ENCODE peak calls at places on chromosomes 6 and 20, in five cellular contexts. C is prostate gland; T is fibroblast of villous mesenchyme; M is left ventricle myocardium inferior; B is CD4-positive, alpha-beta T cell. Z is an unnamed sample.

GRCh38 chr6:53464942-53465460 is 79.9 kb downstream of the GCLC start:
- DNase-seq in T (peak), B (no peak), C (no peak), M (peak), Z (no peak)

GRCh38 chr6:111129003-111129402 is 41.7 kb downstream of the SLC16A10 start:
- DNase-seq in M (no peak), B (no peak), C (no peak), T (no peak), Z (no peak)

GRCh38 chr20:25623225-25623735 is 534 bp downstream of the NANP start:
- DNase-seq in M (peak), C (peak), T (peak), B (peak), Z (peak)

GRCh38 chr6:16961577-16961976 is 140.3 kb upstream of the STMND1 start:
- DNase-seq in B (no peak), C (no peak), T (no peak), M (no peak), Z (no peak)

GRCh38 chr6:12602951-12603710 is 113.4 kb upstream of the PHACTR1 start:
- DNase-seq in B (no peak), T (peak), C (peak), M (no peak), Z (peak)

GRCh38 chr6:162622572-162622971 is 105.0 kb downstream of the PRKN start:
- DNase-seq in T (no peak), B (no peak), M (no peak), C (no peak), Z (no peak)

GRCh38 chr6:109718991-109719390 is 27.9 kb downstream of the FIG4 start:
- DNase-seq in B (no peak), M (no peak), T (no peak), C (no peak), Z (no peak)

GRCh38 chr20:22801528-22801927 is 217.2 kb upstream of the FOXA2 start:
- DNase-seq in T (peak), M (no peak), C (no peak), B (no peak), Z (no peak)

GRCh38 chr6:129679758-129680157 is 30.2 kb downstream of the ARHGAP18 start:
- DNase-seq in T (no peak), C (no peak), B (no peak), M (no peak), Z (no peak)

GRCh38 chr20:45972500-45973183 is 639 bp upstream of the ZNF335 start:
- DNase-seq in T (no peak), M (no peak), B (no peak), C (no peak), Z (no peak)

GRCh38 chr6:130681028-130681427 is 146.2 kb upstream of the SMLR1 start:
- DNase-seq in C (no peak), T (peak), M (no peak), B (no peak), Z (no peak)

GRCh38 chr20:10527781-10528180 is 92.7 kb downstream of the SLX4IP start:
- DNase-seq in B (no peak), C (no peak), M (no peak), T (no peak), Z (no peak)

GRCh38 chr6:150857062-150857905 is 8.2 kb upstream of the MTHFD1L start:
- DNase-seq in B (no peak), M (no peak), C (no peak), T (peak), Z (peak)

GRCh38 chr20:45500022-45500421 is 15.4 kb downstream of the SPINT3 start:
- DNase-seq in C (no peak), M (no peak), B (no peak), T (no peak), Z (peak)

GRCh38 chr6:37540390-37540789 is 40.7 kb upstream of the CCDC167 start:
- DNase-seq in B (no peak), C (no peak), T (no peak), M (no peak), Z (no peak)

GRCh38 chr6:37535701-37536461 is 36.2 kb upstream of the CCDC167 start:
- DNase-seq in C (peak), B (no peak), T (no peak), M (no peak), Z (peak)

GRCh38 chr6:37539706-37540352 is 40.1 kb upstream of the CCDC167 start:
- DNase-seq in C (no peak), B (no peak), M (no peak), T (no peak), Z (no peak)

GRCh38 chr6:37536462-37537225 is 37.0 kb upstream of the CCDC167 start:
- DNase-seq in C (no peak), B (no peak), M (no peak), T (no peak), Z (no peak)

DNA sequence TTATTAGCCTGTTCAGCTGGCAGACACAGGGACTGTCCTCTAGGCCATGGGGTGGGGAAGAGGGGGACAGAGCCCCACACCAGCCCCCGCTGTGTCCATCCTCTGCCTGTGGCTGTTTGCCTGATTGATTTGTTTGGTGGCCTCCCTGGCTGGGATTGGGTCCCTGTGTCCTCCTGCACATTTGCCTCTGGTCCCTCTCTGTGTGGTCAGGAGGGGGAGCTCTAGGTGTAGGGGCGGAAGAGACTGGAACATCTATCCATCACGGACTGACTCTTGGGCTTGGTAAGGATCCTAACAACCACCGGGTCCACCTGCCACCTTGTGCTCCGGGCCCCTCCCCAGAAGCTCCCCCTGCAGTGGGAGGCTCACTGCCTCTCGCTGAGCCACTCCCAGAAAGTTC is 38.4 kb upstream of the CCDC167 start:
- DNase-seq in C (no peak), M (no peak), B (no peak), T (no peak), Z (peak)
- TF ChIP-seq CTCF in C (no peak), M (peak), B (no peak), T (peak), Z (peak)

DNA sequence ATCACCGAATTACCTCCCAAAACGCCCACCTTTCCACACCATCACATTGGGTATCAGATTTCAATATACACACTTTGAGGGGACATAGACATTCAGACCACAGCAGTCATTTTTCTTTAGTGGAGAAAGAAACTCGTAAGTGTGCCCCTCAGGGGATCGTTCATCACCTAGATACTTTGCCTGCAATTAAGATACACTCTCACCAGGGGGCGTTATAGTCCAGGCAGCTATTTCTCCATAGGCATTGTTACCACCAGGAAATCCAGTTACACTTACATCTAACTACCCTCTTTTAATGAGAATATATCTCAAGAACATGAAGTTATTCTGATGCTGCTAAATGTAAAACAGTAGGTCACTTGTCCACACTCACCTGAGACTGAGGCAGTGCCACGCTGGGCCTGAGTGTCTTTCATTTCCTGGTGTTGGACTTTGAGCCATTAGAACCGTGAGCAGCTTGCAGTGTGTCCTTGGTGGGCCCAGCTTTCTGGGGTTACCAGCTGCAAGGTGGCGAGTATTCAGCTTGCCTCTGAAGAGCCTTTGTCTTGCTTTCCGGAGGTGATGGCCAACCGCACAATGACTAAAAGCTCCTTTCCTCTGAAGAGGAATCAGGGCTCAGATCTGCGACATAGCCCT is 35.1 kb upstream of the UNC93A start:
- DNase-seq in T (no peak), C (no peak), B (no peak), M (no peak), Z (no peak)
- TF ChIP-seq CTCF in T (no peak), C (no peak), B (no peak), M (no peak), Z (no peak)

GRCh38 chr20:61577065-61577464 is 325.0 kb downstream of the CDH4 start:
- DNase-seq in T (no peak), M (no peak), C (no peak), B (no peak), Z (no peak)
- TF ChIP-seq CTCF in T (no peak), M (no peak), C (no peak), B (no peak), Z (no peak)

GRCh38 chr6:1122083-1122482 is 189.8 kb upstream of the FOXQ1 start:
- DNase-seq in M (no peak), C (no peak), B (no peak), T (no peak), Z (no peak)
- TF ChIP-seq CTCF in M (no peak), C (no peak), B (no peak), T (no peak), Z (no peak)

DNA sequence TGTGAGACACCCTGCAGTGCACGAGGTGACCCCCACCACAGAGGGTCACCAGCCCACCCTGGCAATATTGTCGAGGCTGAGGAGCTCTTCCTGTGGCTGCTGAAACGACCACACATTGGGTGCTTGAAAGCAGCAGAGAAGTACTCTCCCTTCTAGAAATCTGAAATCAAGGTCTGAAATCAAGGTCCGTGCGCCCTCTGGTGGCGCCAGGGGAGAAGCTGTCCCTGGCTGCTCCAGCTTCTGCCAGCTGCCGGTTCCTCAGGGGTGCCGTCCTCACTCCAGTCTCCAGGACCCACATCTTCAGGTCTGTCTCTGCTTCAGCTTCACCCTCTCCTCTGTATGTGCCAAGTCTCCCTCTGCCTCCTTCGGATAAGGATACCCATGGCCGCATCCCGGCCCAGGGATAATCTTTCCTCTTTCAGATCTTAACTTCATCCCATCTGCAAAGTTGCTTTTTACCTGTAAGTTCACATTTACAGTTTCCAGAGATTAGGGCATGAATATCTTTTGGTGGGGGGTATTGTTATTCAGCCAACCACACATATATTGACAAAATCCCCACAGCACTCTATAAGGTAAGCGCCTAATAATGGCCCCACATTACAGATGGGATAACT is 108.3 kb upstream of the PHACTR3 start:
- DNase-seq in M (peak), C (peak), B (peak), T (peak), Z (peak)
- TF ChIP-seq CTCF in M (peak), C (peak), B (peak), T (peak), Z (peak)

DNA sequence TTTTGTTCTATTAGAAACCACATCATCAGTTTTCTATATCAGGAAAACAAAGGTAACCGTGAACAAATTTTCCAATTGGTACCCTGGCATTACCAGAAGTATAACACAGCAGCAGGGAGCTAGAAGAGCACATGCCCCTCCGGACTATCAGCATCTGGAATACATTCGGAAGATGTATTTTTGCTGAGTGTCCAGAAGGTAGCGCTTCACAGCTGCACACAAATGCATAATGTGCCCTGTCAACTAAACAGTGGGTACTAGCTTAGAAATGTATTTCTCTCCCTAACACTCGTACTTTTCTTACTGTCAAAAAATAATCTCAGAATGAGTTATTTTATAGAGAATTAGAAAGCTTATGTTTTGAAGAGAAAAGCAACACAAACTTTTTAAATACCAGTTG is 77.6 kb downstream of the HUS1B start:
- DNase-seq in T (peak), M (no peak), C (no peak), B (no peak), Z (no peak)
- TF ChIP-seq CTCF in T (peak), M (no peak), C (no peak), B (no peak), Z (no peak)

GRCh38 chr20:49185071-49185757 is 2.9 kb downstream of the STAU1 start:
- DNase-seq in M (no peak), C (no peak), B (no peak), T (peak), Z (no peak)

GRCh38 chr20:49184691-49185070 is 3.5 kb downstream of the STAU1 start:
- DNase-seq in C (no peak), T (no peak), B (no peak), M (no peak), Z (no peak)

GRCh38 chr20:49187330-49188100 is 619 bp downstream of the STAU1 start:
- DNase-seq in T (peak), M (no peak), B (no peak), C (peak), Z (peak)

GRCh38 chr20:49188101-49188784 is at the start of gene STAU1:
- DNase-seq in B (peak), M (peak), C (peak), T (peak), Z (peak)

GRCh38 chr20:49186535-49187329 is 1.4 kb downstream of the STAU1 start:
- DNase-seq in T (peak), B (peak), C (peak), M (peak), Z (peak)
- TF ChIP-seq CTCF in T (no peak), B (no peak), C (no peak), M (no peak), Z (no peak)

GRCh38 chr6:6769466-6769865 is 180.9 kb downstream of the LY86 start:
- DNase-seq in T (no peak), C (no peak), M (no peak), B (no peak), Z (no peak)

GRCh38 chr6:6775074-6775473 is 186.6 kb downstream of the LY86 start:
- DNase-seq in M (no peak), C (no peak), B (no peak), T (no peak), Z (no peak)

GRCh38 chr6:6772751-6773150 is 184.2 kb downstream of the LY86 start:
- DNase-seq in T (no peak), C (no peak), B (no peak), M (no peak), Z (no peak)

GRCh38 chr6:6771224-6771915 is 182.8 kb downstream of the LY86 start:
- DNase-seq in B (no peak), T (no peak), C (no peak), M (no peak), Z (peak)

DNA sequence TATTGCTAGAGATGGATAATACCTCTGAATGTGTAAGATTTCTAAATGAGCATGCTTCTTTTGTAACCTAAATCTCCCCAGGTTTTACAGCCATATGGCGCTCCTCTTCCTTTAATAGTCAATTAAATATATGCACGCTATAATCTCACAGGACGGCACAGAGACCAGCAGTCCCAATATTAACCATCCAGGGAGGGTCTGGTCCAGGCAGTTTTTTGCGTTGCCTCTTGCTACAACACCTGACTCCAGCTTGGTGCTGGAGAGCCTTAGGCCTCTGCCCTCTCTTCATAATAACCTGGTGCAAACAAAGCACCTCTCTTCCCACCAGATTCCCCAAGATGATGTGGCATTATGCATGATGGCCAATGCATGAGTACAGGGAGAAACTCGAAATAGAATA is 183.4 kb downstream of the LY86 start:
- DNase-seq in M (no peak), C (no peak), B (no peak), T (no peak), Z (no peak)
- TF ChIP-seq CTCF in M (no peak), C (no peak), B (no peak), T (no peak), Z (no peak)